ENCODE peak calls at places on chromosomes 2 and 18, in six cellular contexts. One of them, this sample, is unnamed.
A peak's percentile ranks its signal among the peaks of the same experiment; 100 is the strongest.

GRCh38 chr2:200077838-200078237 is 122.5 kb downstream of the MAIP1 start:
- DNase-seq in Caki2: no peak
- DNase-seq in DMS153: no peak
- DNase-seq in stimulated activated CD4-positive, alpha-beta T cell treated with anti-CD3 and anti-CD28 coated beads, Interleukin-12 subunit alpha, Interleukin-12 subunit beta, amount 100 ng/mL, for 4 hours: no peak
- DNase-seq in activated T-helper 1 cell treated with anti-CD3 and anti-CD28 coated beads, Interleukin-12 subunit alpha, Interleukin-12 subunit beta, Interleukin-2, Interleukin-4 antibody, amounts not matched to agents 30 ng/mL and 10 ng/mL and 1 ng/mL, durations not matched to agents 14 hours and 24 hours and 36 hours: no peak
- DNase-seq in memory B cell: no peak
- DNase-seq in this sample: no peak

GRCh38 chr2:149662556-149662955 is 75.0 kb upstream of the MMADHC start:
- DNase-seq in Caki2: no peak
- DNase-seq in DMS153: no peak
- DNase-seq in stimulated activated CD4-positive, alpha-beta T cell treated with anti-CD3 and anti-CD28 coated beads, Interleukin-12 subunit alpha, Interleukin-12 subunit beta, amount 100 ng/mL, for 4 hours: no peak
- DNase-seq in activated T-helper 1 cell treated with anti-CD3 and anti-CD28 coated beads, Interleukin-12 subunit alpha, Interleukin-12 subunit beta, Interleukin-2, Interleukin-4 antibody, amounts not matched to agents 30 ng/mL and 10 ng/mL and 1 ng/mL, durations not matched to agents 14 hours and 24 hours and 36 hours: no peak
- DNase-seq in memory B cell: no peak
- DNase-seq in this sample: no peak

GRCh38 chr2:105102963-105103421 is 65.1 kb downstream of the MRPS9 start:
- DNase-seq in Caki2: peak; percentile 80
- DNase-seq in DMS153: no peak
- DNase-seq in stimulated activated CD4-positive, alpha-beta T cell treated with anti-CD3 and anti-CD28 coated beads, Interleukin-12 subunit alpha, Interleukin-12 subunit beta, amount 100 ng/mL, for 4 hours: no peak
- DNase-seq in activated T-helper 1 cell treated with anti-CD3 and anti-CD28 coated beads, Interleukin-12 subunit alpha, Interleukin-12 subunit beta, Interleukin-2, Interleukin-4 antibody, amounts not matched to agents 30 ng/mL and 10 ng/mL and 1 ng/mL, durations not matched to agents 14 hours and 24 hours and 36 hours: no peak
- DNase-seq in memory B cell: no peak
- DNase-seq in this sample: no peak

GRCh38 chr2:45814951-45815621 is 163.6 kb downstream of the PRKCE start:
- DNase-seq in Caki2: no peak
- DNase-seq in DMS153: no peak
- DNase-seq in stimulated activated CD4-positive, alpha-beta T cell treated with anti-CD3 and anti-CD28 coated beads, Interleukin-12 subunit alpha, Interleukin-12 subunit beta, amount 100 ng/mL, for 4 hours: no peak
- DNase-seq in activated T-helper 1 cell treated with anti-CD3 and anti-CD28 coated beads, Interleukin-12 subunit alpha, Interleukin-12 subunit beta, Interleukin-2, Interleukin-4 antibody, amounts not matched to agents 30 ng/mL and 10 ng/mL and 1 ng/mL, durations not matched to agents 14 hours and 24 hours and 36 hours: no peak
- DNase-seq in memory B cell: no peak
- DNase-seq in this sample: peak; percentile 5

GRCh38 chr2:155250800-155251199 is 552.3 kb downstream of the KCNJ3 start:
- DNase-seq in Caki2: peak; percentile 19
- DNase-seq in DMS153: peak; percentile 30
- DNase-seq in stimulated activated CD4-positive, alpha-beta T cell treated with anti-CD3 and anti-CD28 coated beads, Interleukin-12 subunit alpha, Interleukin-12 subunit beta, amount 100 ng/mL, for 4 hours: no peak
- DNase-seq in activated T-helper 1 cell treated with anti-CD3 and anti-CD28 coated beads, Interleukin-12 subunit alpha, Interleukin-12 subunit beta, Interleukin-2, Interleukin-4 antibody, amounts not matched to agents 30 ng/mL and 10 ng/mL and 1 ng/mL, durations not matched to agents 14 hours and 24 hours and 36 hours: no peak
- DNase-seq in memory B cell: no peak
- DNase-seq in this sample: peak; percentile 77

GRCh38 chr18:50194623-50195532 is at the start of gene MYO5B:
- DNase-seq in Caki2: peak; percentile 75
- DNase-seq in DMS153: peak; percentile 41
- DNase-seq in stimulated activated CD4-positive, alpha-beta T cell treated with anti-CD3 and anti-CD28 coated beads, Interleukin-12 subunit alpha, Interleukin-12 subunit beta, amount 100 ng/mL, for 4 hours: peak; percentile 59
- DNase-seq in activated T-helper 1 cell treated with anti-CD3 and anti-CD28 coated beads, Interleukin-12 subunit alpha, Interleukin-12 subunit beta, Interleukin-2, Interleukin-4 antibody, amounts not matched to agents 30 ng/mL and 10 ng/mL and 1 ng/mL, durations not matched to agents 14 hours and 24 hours and 36 hours: peak; percentile 24
- DNase-seq in memory B cell: peak; percentile 68
- DNase-seq in this sample: peak; percentile 57

GRCh38 chr2:71463342-71463654 is 9.9 kb downstream of the DYSF start:
- DNase-seq in Caki2: no peak
- DNase-seq in DMS153: no peak
- DNase-seq in stimulated activated CD4-positive, alpha-beta T cell treated with anti-CD3 and anti-CD28 coated beads, Interleukin-12 subunit alpha, Interleukin-12 subunit beta, amount 100 ng/mL, for 4 hours: no peak
- DNase-seq in activated T-helper 1 cell treated with anti-CD3 and anti-CD28 coated beads, Interleukin-12 subunit alpha, Interleukin-12 subunit beta, Interleukin-2, Interleukin-4 antibody, amounts not matched to agents 30 ng/mL and 10 ng/mL and 1 ng/mL, durations not matched to agents 14 hours and 24 hours and 36 hours: no peak
- DNase-seq in memory B cell: no peak
- DNase-seq in this sample: no peak

GRCh38 chr2:59149271-59149670 is 908.1 kb upstream of the FANCL start:
- DNase-seq in Caki2: no peak
- DNase-seq in DMS153: no peak
- DNase-seq in stimulated activated CD4-positive, alpha-beta T cell treated with anti-CD3 and anti-CD28 coated beads, Interleukin-12 subunit alpha, Interleukin-12 subunit beta, amount 100 ng/mL, for 4 hours: no peak
- DNase-seq in activated T-helper 1 cell treated with anti-CD3 and anti-CD28 coated beads, Interleukin-12 subunit alpha, Interleukin-12 subunit beta, Interleukin-2, Interleukin-4 antibody, amounts not matched to agents 30 ng/mL and 10 ng/mL and 1 ng/mL, durations not matched to agents 14 hours and 24 hours and 36 hours: no peak
- DNase-seq in memory B cell: no peak
- DNase-seq in this sample: no peak

GRCh38 chr2:57892920-57893319 is 153.7 kb upstream of the VRK2 start:
- DNase-seq in Caki2: no peak
- DNase-seq in DMS153: no peak
- DNase-seq in stimulated activated CD4-positive, alpha-beta T cell treated with anti-CD3 and anti-CD28 coated beads, Interleukin-12 subunit alpha, Interleukin-12 subunit beta, amount 100 ng/mL, for 4 hours: no peak
- DNase-seq in activated T-helper 1 cell treated with anti-CD3 and anti-CD28 coated beads, Interleukin-12 subunit alpha, Interleukin-12 subunit beta, Interleukin-2, Interleukin-4 antibody, amounts not matched to agents 30 ng/mL and 10 ng/mL and 1 ng/mL, durations not matched to agents 14 hours and 24 hours and 36 hours: no peak
- DNase-seq in memory B cell: no peak
- DNase-seq in this sample: no peak